ENCODE peak calls at places on chromosomes 12 and 14, in six cellular contexts. C, O, V, L, K and U are unnamed samples. For H3K36me3, the result is how much of the 10 kb centered on the place peaks cover.

GRCh38 chr12:9331218-9331626 is 123.0 kb upstream of the PZP start:
- DNase-seq in C (peak), L (peak), K (no peak), V (peak), O (peak), U (peak)

GRCh38 chr14:69921052-69921451 is 41.8 kb downstream of the SMOC1 start:
- DNase-seq in O (no peak), L (no peak), K (no peak), C (no peak), V (no peak), U (no peak)

GRCh38 chr12:23771230-23771949 is 178.1 kb downstream of the SOX5 start:
- DNase-seq in V (no peak), K (peak), O (no peak), L (peak), C (peak), U (no peak)

GRCh38 chr12:111436811-111437210 is 31.1 kb downstream of the SH2B3 start:
- DNase-seq in C (no peak), O (no peak), L (no peak), V (peak), K (no peak), U (no peak)

GRCh38 chr12:92064420-92064819 is 81.2 kb downstream of the BTG1 start:
- DNase-seq in O (no peak), C (no peak), K (no peak), V (no peak), L (no peak), U (no peak)

GRCh38 chr12:65765436-65765813 is 58.9 kb upstream of the HMGA2 start:
- DNase-seq in C (no peak), V (no peak), K (no peak), L (no peak), O (no peak), U (no peak)

GRCh38 chr12:120925740-120926563 is 21.8 kb upstream of the SPPL3 start:
- DNase-seq in L (no peak), C (no peak), V (peak), O (no peak), K (no peak), U (no peak)

GRCh38 chr12:89244536-89244935 is 107.8 kb downstream of the DUSP6 start:
- DNase-seq in K (no peak), L (no peak), O (no peak), V (no peak), C (no peak), U (peak)

GRCh38 chr14:75604979-75605825 is 26.8 kb downstream of the FLVCR2 start:
- DNase-seq in V (peak), C (peak), L (no peak), K (no peak), O (no peak), U (no peak)

GRCh38 chr12:52263761-52264434 is 10.5 kb upstream of the KRT86 start:
- DNase-seq in C (no peak), O (no peak), K (peak), L (no peak), V (no peak), U (no peak)

GRCh38 chr14:26709019-26709418 is 111.2 kb upstream of the NOVA1 start:
- DNase-seq in O (no peak), V (no peak), L (no peak), K (no peak), C (no peak), U (no peak)

GRCh38 chr12:66279127-66279712 is 23.1 kb upstream of the HELB start:
- DNase-seq in O (peak), C (no peak), K (no peak), V (peak), L (no peak), U (no peak)

DNA sequence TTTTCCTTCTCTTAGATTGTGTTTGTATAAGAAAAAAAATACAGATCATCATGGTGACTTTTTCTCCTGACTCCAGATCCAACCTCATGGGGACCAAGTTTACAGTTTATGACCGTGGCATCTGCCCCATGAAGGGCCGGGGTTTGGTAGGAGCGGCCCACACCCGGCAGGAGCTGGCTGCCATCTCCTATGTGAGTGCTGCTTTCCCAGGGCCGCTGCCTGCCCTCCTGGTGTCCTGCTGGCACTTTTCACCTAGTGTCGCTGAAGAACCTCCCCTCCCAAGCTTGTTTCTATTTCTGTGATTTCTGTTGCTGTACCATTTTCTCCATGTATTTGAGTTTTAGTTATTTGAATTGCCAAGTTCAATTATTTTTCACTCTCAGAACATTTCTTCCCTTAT is 24.8 kb upstream of the TEAD4 start:
- DNase-seq in C (no peak), O (no peak), K (peak), V (no peak), L (no peak), U (no peak)
- H3K36me3 ChIP-seq in C (under half), O (under half), K (half or more), V (half or more), L (under half), U (under half)

GRCh38 chr14:93075891-93076290 is 39.8 kb downstream of the ITPK1 start:
- DNase-seq in K (no peak), L (no peak), C (no peak), O (no peak), V (no peak), U (no peak)
- H3K36me3 ChIP-seq in K (under half), L (under half), C (under half), O (under half), V (under half), U (under half)

GRCh38 chr12:103640410-103640809 is 53.3 kb downstream of the STAB2 start:
- DNase-seq in O (no peak), C (no peak), L (no peak), K (no peak), V (no peak), U (no peak)
- H3K36me3 ChIP-seq in O (under half), C (under half), L (under half), K (under half), V (under half), U (under half)

GRCh38 chr14:54767450-54767849 is 135.2 kb downstream of the GCH1 start:
- DNase-seq in O (no peak), C (no peak), V (no peak), L (no peak), K (peak), U (no peak)

GRCh38 chr14:54769955-54770863 is 132.4 kb downstream of the GCH1 start:
- DNase-seq in V (no peak), C (no peak), L (no peak), O (no peak), K (no peak), U (no peak)

GRCh38 chr14:54767139-54767431 is 135.5 kb downstream of the GCH1 start:
- DNase-seq in K (peak), V (no peak), C (no peak), L (no peak), O (no peak), U (no peak)

GRCh38 chr14:54766276-54767138 is 136.1 kb downstream of the GCH1 start:
- DNase-seq in K (peak), C (no peak), V (no peak), L (no peak), O (no peak), U (no peak)

GRCh38 chr14:54768501-54768900 is 134.1 kb downstream of the GCH1 start:
- DNase-seq in O (no peak), K (peak), L (no peak), C (no peak), V (no peak), U (no peak)
- H3K36me3 ChIP-seq in O (under half), K (half or more), L (under half), C (under half), V (under half), U (under half)

GRCh38 chr14:90319634-90320541 is 11.9 kb downstream of the NRDE2 start:
- DNase-seq in V (no peak), O (no peak), C (no peak), K (no peak), L (no peak), U (no peak)

GRCh38 chr14:90319173-90319572 is 12.6 kb downstream of the NRDE2 start:
- DNase-seq in V (no peak), O (no peak), K (no peak), C (no peak), L (no peak), U (no peak)

GRCh38 chr14:90318016-90318415 is 13.7 kb downstream of the NRDE2 start:
- DNase-seq in L (no peak), K (no peak), C (no peak), V (no peak), O (no peak), U (no peak)
- H3K36me3 ChIP-seq in L (under half), K (half or more), C (under half), V (under half), O (under half), U (under half)

GRCh38 chr14:100348253-100348729 is 25.2 kb downstream of the SLC25A47 start:
- DNase-seq in C (no peak), L (no peak), K (no peak), O (no peak), V (no peak), U (no peak)
- H3K36me3 ChIP-seq in C (under half), L (under half), K (half or more), O (under half), V (half or more), U (under half)

GRCh38 chr14:100898935-100899840 is 4.3 kb downstream of the RTL1 start:
- DNase-seq in O (no peak), V (peak), L (no peak), C (peak), K (peak), U (no peak)
- H3K36me3 ChIP-seq in O (under half), V (under half), L (under half), C (under half), K (under half), U (under half)

GRCh38 chr12:54286042-54286931 is 5.8 kb downstream of the HNRNPA1 start:
- DNase-seq in L (no peak), V (peak), O (peak), K (no peak), C (no peak), U (no peak)
- H3K36me3 ChIP-seq in L (under half), V (half or more), O (under half), K (half or more), C (under half), U (under half)

DNA sequence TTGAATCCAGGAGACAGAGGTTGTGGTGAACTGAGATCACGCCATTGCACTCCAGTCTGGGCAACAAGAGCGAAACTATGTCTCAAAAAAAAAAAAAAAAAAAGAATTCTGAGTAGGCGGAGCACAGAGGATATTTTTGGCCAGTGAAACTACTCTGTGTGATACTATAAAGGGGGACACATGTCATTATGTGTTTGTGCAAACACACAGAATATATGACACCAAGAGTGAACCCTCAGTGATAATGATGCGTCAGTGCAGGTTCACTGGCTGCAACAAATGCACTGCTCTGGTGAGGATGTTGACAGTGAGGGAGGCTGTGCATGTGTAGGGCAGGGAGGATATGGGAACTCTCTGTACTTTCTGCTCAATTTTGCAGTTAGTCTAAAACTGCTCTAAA is 24.2 kb downstream of the FBXO21 start:
- DNase-seq in C (no peak), V (no peak), L (no peak), O (no peak), K (no peak), U (no peak)
- H3K36me3 ChIP-seq in C (under half), V (half or more), L (under half), O (under half), K (half or more), U (under half)

GRCh38 chr12:132121283-132121682 is 22.8 kb downstream of the DDX51 start:
- DNase-seq in C (no peak), L (no peak), V (peak), O (no peak), K (peak), U (no peak)
- H3K36me3 ChIP-seq in C (under half), L (under half), V (half or more), O (under half), K (half or more), U (under half)